ENCODE peak calls at places on chromosomes 5 and 9, in seven cellular contexts. One of them, this sample, is unnamed.

GRCh38 chr9:107246259-107247254 is 36.5 kb upstream of the RAD23B start:
- DNase-seq in gastrocnemius medialis: no peak
- DNase-seq in transverse colon: no peak
- DNase-seq in stomach: no peak
- DNase-seq in IMR-90: peak
- DNase-seq in body of pancreas: no peak
- DNase-seq in breast epithelium: no peak
- DNase-seq in this sample: no peak

GRCh38 chr5:115375922-115376321 is 79.5 kb upstream of the CCDC112 start:
- DNase-seq in body of pancreas: peak
- DNase-seq in transverse colon: peak
- DNase-seq in IMR-90: peak
- DNase-seq in breast epithelium: no peak
- DNase-seq in gastrocnemius medialis: peak
- DNase-seq in stomach: no peak
- DNase-seq in this sample: peak

GRCh38 chr5:132883261-132883834 is 9.9 kb downstream of the LEAP2 start:
- DNase-seq in gastrocnemius medialis: no peak
- DNase-seq in body of pancreas: peak
- DNase-seq in IMR-90: peak
- DNase-seq in breast epithelium: no peak
- DNase-seq in transverse colon: peak
- DNase-seq in stomach: peak
- DNase-seq in this sample: peak

GRCh38 chr9:73053543-73053942 is 98.1 kb upstream of the ANXA1 start:
- DNase-seq in stomach: no peak
- DNase-seq in transverse colon: no peak
- DNase-seq in gastrocnemius medialis: no peak
- DNase-seq in breast epithelium: no peak
- DNase-seq in IMR-90: no peak
- DNase-seq in body of pancreas: no peak
- DNase-seq in this sample: no peak

GRCh38 chr9:83491413-83491812 is 46.8 kb downstream of the FRMD3 start:
- DNase-seq in stomach: no peak
- DNase-seq in gastrocnemius medialis: no peak
- DNase-seq in body of pancreas: no peak
- DNase-seq in IMR-90: no peak
- DNase-seq in breast epithelium: no peak
- DNase-seq in transverse colon: no peak
- DNase-seq in this sample: no peak

GRCh38 chr9:24931894-24932293 is 386.2 kb upstream of the IZUMO3 start:
- DNase-seq in transverse colon: no peak
- DNase-seq in stomach: no peak
- DNase-seq in body of pancreas: no peak
- DNase-seq in breast epithelium: no peak
- DNase-seq in IMR-90: no peak
- DNase-seq in gastrocnemius medialis: no peak
- DNase-seq in this sample: no peak

GRCh38 chr5:169296456-169297220 is 4.3 kb downstream of the SLIT3 start:
- DNase-seq in transverse colon: peak
- DNase-seq in stomach: no peak
- DNase-seq in IMR-90: no peak
- DNase-seq in breast epithelium: no peak
- DNase-seq in gastrocnemius medialis: peak
- DNase-seq in body of pancreas: no peak
- DNase-seq in this sample: no peak

GRCh38 chr5:178291161-178291561 is 58.6 kb upstream of the PHYKPL start:
- DNase-seq in breast epithelium: no peak
- DNase-seq in IMR-90: no peak
- DNase-seq in gastrocnemius medialis: no peak
- DNase-seq in transverse colon: no peak
- DNase-seq in body of pancreas: no peak
- DNase-seq in stomach: no peak
- DNase-seq in this sample: no peak

GRCh38 chr5:25963251-25964008 is 1075.0 kb downstream of the CDH9 start:
- DNase-seq in transverse colon: no peak
- DNase-seq in stomach: no peak
- DNase-seq in IMR-90: no peak
- DNase-seq in gastrocnemius medialis: peak
- DNase-seq in breast epithelium: no peak
- DNase-seq in body of pancreas: no peak
- DNase-seq in this sample: no peak

GRCh38 chr9:22047596-22047995 is 38.5 kb upstream of the CDKN2B start:
- DNase-seq in gastrocnemius medialis: no peak
- DNase-seq in breast epithelium: no peak
- DNase-seq in IMR-90: no peak
- DNase-seq in body of pancreas: no peak
- DNase-seq in stomach: no peak
- DNase-seq in transverse colon: no peak
- DNase-seq in this sample: no peak

GRCh38 chr5:167230414-167230813 is 1061.0 kb upstream of the WWC1 start:
- DNase-seq in gastrocnemius medialis: no peak
- DNase-seq in body of pancreas: no peak
- DNase-seq in transverse colon: no peak
- DNase-seq in breast epithelium: no peak
- DNase-seq in IMR-90: no peak
- DNase-seq in stomach: no peak
- DNase-seq in this sample: no peak

GRCh38 chr5:31809037-31809910 is 170.3 kb downstream of the PDZD2 start:
- DNase-seq in gastrocnemius medialis: peak
- DNase-seq in body of pancreas: peak
- DNase-seq in stomach: peak
- DNase-seq in transverse colon: peak
- DNase-seq in IMR-90: peak
- DNase-seq in breast epithelium: peak
- DNase-seq in this sample: peak

GRCh38 chr9:129990269-129991005 is 52.6 kb downstream of the FNBP1 start:
- DNase-seq in transverse colon: peak
- DNase-seq in breast epithelium: no peak
- DNase-seq in gastrocnemius medialis: no peak
- DNase-seq in stomach: no peak
- DNase-seq in IMR-90: no peak
- DNase-seq in body of pancreas: no peak
- DNase-seq in this sample: no peak

DNA sequence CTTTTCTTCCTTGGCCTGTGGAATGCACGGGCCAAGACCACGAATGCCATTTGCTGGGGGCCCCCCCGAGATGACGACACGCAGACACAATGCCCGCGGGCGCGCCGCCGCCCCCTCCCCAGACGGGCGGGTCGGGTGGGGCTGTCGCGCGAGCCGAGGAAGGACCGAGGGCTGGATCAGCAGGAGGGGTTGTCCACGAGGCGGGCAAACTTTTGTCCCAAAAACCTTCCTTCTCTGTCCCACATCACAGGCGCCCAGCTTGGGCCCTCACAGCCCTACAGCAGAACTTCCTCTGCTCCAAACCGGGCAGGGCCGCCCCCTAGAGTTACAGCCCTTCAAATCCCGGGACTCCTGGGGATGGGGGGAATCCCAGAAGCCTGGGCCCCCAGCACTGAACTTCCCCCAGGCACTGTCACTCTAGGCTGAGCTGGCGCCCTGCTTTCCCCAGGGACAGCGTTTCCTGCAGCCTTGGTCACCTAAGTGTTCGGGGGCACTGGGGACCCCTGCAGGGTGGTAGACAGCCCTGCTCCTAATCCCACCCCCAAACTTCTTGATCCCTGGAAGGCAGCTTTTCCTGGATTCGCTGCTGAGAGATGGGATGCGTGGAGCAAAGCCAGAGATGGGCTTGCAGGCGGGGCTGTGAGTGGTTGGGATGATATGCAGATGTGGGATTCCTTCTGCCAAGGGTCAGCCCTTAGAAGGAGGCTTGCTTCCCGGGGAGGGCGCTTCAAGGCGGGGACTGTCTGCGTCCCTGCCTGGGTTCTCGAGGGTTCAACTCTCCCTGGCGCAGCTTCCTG is 980 bp downstream of the COL5A1 start:
- DNase-seq in breast epithelium: no peak
- DNase-seq in IMR-90: peak
- DNase-seq in gastrocnemius medialis: peak
- DNase-seq in stomach: peak
- DNase-seq in body of pancreas: peak
- DNase-seq in transverse colon: peak
- DNase-seq in this sample: peak
- TF ChIP-seq CTCF in breast epithelium: no peak
- TF ChIP-seq CTCF in IMR-90: peak
- TF ChIP-seq CTCF in gastrocnemius medialis: no peak
- TF ChIP-seq CTCF in stomach: no peak
- TF ChIP-seq CTCF in body of pancreas: no peak
- TF ChIP-seq CTCF in transverse colon: no peak
- TF ChIP-seq CTCF in this sample: no peak

GRCh38 chr9:105694320-105694847 is at the start of gene TMEM38B:
- DNase-seq in stomach: peak
- DNase-seq in body of pancreas: peak
- DNase-seq in transverse colon: peak
- DNase-seq in breast epithelium: no peak
- DNase-seq in gastrocnemius medialis: peak
- DNase-seq in IMR-90: peak
- DNase-seq in this sample: peak
- TF ChIP-seq POLR2A in stomach: no peak
- TF ChIP-seq POLR2A in body of pancreas: peak
- TF ChIP-seq POLR2A in transverse colon: peak
- TF ChIP-seq POLR2A in breast epithelium: no peak
- TF ChIP-seq POLR2A in gastrocnemius medialis: peak
- TF ChIP-seq POLR2A in IMR-90: no peak
- TF ChIP-seq POLR2A in this sample: peak

DNA sequence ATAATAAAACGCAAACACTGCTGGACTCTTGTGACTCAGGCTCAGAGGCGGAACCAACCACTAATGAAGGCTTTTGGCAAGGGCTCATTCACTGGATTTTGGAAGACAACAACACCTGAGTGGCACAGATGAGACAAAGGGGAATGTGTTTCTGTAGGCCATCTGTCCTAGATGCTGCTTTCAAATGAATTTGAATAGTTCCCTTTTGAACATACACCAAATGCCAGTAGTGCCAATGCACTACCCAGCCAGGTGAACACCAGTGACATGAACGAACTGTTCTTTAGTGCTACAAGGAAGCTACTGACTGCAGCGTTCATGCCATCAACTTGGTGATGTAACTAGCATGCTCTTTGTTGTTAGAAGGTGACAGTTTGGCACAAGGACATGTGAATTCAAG is 173.8 kb downstream of the SLC24A2 start:
- DNase-seq in transverse colon: no peak
- DNase-seq in body of pancreas: no peak
- DNase-seq in breast epithelium: no peak
- DNase-seq in gastrocnemius medialis: no peak
- DNase-seq in stomach: no peak
- DNase-seq in IMR-90: no peak
- DNase-seq in this sample: no peak
- TF ChIP-seq CTCF in transverse colon: no peak
- TF ChIP-seq CTCF in body of pancreas: no peak
- TF ChIP-seq CTCF in breast epithelium: no peak
- TF ChIP-seq CTCF in gastrocnemius medialis: no peak
- TF ChIP-seq CTCF in stomach: no peak
- TF ChIP-seq CTCF in IMR-90: no peak
- TF ChIP-seq CTCF in this sample: no peak

GRCh38 chr5:90878549-90879196 is 320.1 kb downstream of the ADGRV1 start:
- DNase-seq in IMR-90: peak
- DNase-seq in breast epithelium: no peak
- DNase-seq in transverse colon: no peak
- DNase-seq in body of pancreas: peak
- DNase-seq in gastrocnemius medialis: no peak
- DNase-seq in stomach: no peak
- DNase-seq in this sample: no peak
- TF ChIP-seq POLR2A in IMR-90: no peak
- TF ChIP-seq POLR2A in breast epithelium: no peak
- TF ChIP-seq POLR2A in transverse colon: no peak
- TF ChIP-seq POLR2A in body of pancreas: no peak
- TF ChIP-seq POLR2A in gastrocnemius medialis: no peak
- TF ChIP-seq POLR2A in stomach: no peak
- TF ChIP-seq POLR2A in this sample: no peak

DNA sequence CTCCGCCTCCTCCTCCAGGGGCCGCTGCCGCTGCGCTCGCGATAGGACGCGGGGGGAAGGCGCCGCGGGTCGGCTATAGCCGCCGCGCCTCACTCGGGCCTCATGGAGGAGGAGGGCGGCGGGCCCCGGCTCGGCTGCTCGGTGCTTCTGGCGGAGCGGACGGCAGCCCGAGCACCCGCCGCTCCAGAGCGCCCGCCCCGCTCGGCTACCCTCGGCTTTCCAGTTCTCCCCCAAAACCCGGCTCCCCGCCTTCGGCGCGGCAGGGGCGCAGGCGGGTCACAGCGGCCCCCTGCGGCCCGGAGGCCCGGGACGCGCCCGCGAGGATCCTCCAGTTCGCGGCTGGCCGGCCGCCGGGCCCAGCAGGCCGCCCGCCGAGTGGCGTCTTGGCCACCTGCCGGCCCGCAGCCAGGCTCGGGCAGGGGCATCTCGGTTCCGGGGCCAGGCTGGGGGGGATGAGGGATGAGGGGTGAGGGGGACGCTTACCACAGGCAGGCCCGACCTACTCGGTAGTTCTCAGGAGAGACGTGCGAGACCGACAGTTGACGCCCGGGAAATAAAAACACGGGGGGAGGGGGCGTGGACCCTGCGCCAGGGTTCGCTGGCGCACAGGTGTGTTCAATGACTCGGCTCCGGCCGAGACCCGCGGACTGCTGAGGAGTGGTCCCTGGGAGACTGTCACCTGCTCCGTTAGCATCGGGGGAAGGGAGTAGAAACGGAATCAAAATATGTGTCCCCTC is at the start of gene PAIP1:
- DNase-seq in transverse colon: peak
- DNase-seq in body of pancreas: peak
- DNase-seq in IMR-90: peak
- DNase-seq in gastrocnemius medialis: peak
- DNase-seq in breast epithelium: peak
- DNase-seq in stomach: peak
- DNase-seq in this sample: peak
- TF ChIP-seq CTCF in transverse colon: peak
- TF ChIP-seq CTCF in body of pancreas: peak
- TF ChIP-seq CTCF in IMR-90: peak
- TF ChIP-seq CTCF in gastrocnemius medialis: peak
- TF ChIP-seq CTCF in breast epithelium: no peak
- TF ChIP-seq CTCF in stomach: peak
- TF ChIP-seq CTCF in this sample: peak

DNA sequence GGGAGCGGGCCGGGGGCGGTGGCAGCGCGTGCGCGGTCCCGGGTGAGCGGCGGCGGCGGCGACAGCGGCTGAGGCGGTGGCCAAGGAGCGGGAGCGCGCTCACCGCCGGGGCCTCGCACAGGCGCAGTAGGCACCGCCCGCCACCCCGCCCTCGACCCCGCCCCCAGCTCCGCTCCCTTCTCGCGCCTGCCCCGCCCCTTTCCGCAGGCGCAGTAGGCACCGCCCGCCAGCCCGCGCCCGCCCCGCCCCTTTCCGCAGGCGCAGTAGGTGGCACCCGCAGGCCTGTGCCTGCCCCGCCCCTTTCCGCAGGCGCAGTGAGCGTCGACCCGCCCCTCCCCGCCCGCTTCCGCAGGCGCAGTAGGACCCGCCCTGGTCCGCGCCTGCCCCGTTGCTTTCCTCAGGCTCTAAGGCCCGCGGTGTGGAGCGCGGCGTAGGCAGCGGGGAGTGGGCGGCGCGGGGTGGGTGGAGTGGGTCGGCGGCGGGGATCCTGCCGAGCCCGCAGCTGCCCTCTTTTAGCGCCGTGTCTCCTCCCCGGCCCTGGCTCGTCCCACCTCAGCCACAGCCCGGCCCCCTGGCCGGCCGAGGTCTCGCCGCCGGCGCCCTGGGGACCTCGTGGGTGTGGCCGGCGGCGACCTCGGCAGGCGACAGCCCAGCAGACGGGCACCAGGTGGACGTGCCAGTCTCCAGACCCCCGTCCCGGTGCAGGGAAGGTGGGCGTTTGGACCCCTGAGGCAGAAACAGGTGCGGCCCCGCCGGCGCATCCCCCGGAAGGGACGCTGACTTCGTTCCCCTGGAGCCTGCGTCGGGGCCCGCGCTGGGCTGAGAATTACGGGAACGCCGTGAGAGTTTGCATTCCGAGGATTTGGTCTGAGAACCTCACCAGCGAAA is at the start of gene CAMSAP1:
- DNase-seq in gastrocnemius medialis: peak
- DNase-seq in breast epithelium: peak
- DNase-seq in IMR-90: peak
- DNase-seq in body of pancreas: peak
- DNase-seq in transverse colon: peak
- DNase-seq in stomach: peak
- DNase-seq in this sample: peak
- TF ChIP-seq POLR2A in gastrocnemius medialis: peak
- TF ChIP-seq POLR2A in breast epithelium: no peak
- TF ChIP-seq POLR2A in IMR-90: peak
- TF ChIP-seq POLR2A in body of pancreas: no peak
- TF ChIP-seq POLR2A in transverse colon: peak
- TF ChIP-seq POLR2A in stomach: no peak
- TF ChIP-seq POLR2A in this sample: no peak

This sample was measured in heart left ventricle.